ENCODE peak calls at places on chromosomes 11 and 22, in five cellular contexts. Q is transverse colon, T is PC-3, F is fibroblast of mammary gland, L is body of pancreas. C is an unnamed sample.

GRCh38 chr11:112885744-112886706 is 75.2 kb upstream of the NCAM1 start:
- DNase-seq in F (no peak), Q (no peak), L (no peak), T (no peak), C (no peak)

GRCh38 chr11:95898782-95899181 is 25.1 kb downstream of the MTMR2 start:
- DNase-seq in Q (no peak), T (no peak), L (no peak), F (no peak), C (no peak)

GRCh38 chr11:60870276-60870675 is 2.9 kb downstream of the ZP1 start:
- DNase-seq in Q (no peak), L (peak), T (no peak), F (no peak), C (no peak)

GRCh38 chr11:95248666-95249467 is 17.9 kb upstream of the SESN3 start:
- DNase-seq in F (no peak), T (no peak), Q (no peak), L (no peak), C (peak)

GRCh38 chr11:19921976-19922688 is 209.5 kb downstream of the NAV2 start:
- DNase-seq in L (no peak), T (no peak), Q (no peak), F (no peak), C (no peak)

GRCh38 chr11:61567286-61568061 is 13.4 kb downstream of the SYT7 start:
- DNase-seq in T (peak), F (peak), Q (peak), L (peak), C (peak)

GRCh38 chr11:118343981-118344521 is at the start of gene CD3G:
- DNase-seq in L (no peak), Q (peak), F (no peak), T (no peak), C (no peak)

GRCh38 chr22:48528221-48528915 is 1299.3 kb downstream of the BRD1 start:
- DNase-seq in Q (no peak), L (no peak), T (no peak), F (no peak), C (no peak)

GRCh38 chr11:128500488-128500887 is 86.9 kb downstream of the ETS1 start:
- DNase-seq in F (peak), L (no peak), T (no peak), Q (no peak), C (no peak)

GRCh38 chr22:25508161-25508560 is 56.3 kb upstream of the GRK3 start:
- DNase-seq in T (no peak), L (no peak), Q (no peak), F (no peak), C (no peak)

GRCh38 chr11:115613986-115614625 is 109.9 kb upstream of the CADM1 start:
- DNase-seq in F (peak), T (peak), L (no peak), Q (no peak), C (no peak)

GRCh38 chr11:14414470-14415461 is 55.8 kb upstream of the RRAS2 start:
- DNase-seq in T (no peak), Q (no peak), F (peak), L (no peak), C (peak)

GRCh38 chr22:17167486-17167885 is 8.4 kb upstream of the HDHD5 start:
- DNase-seq in F (no peak), Q (no peak), T (no peak), L (peak), C (no peak)

GRCh38 chr11:126484266-126484665 is 128.8 kb downstream of the ST3GAL4 start:
- DNase-seq in Q (no peak), L (no peak), F (peak), T (peak), C (no peak)

GRCh38 chr11:108435066-108435465 is 32.3 kb downstream of the C11orf65 start:
- DNase-seq in F (no peak), T (no peak), Q (no peak), L (no peak), C (no peak)

GRCh38 chr11:75160328-75160757 is 9.4 kb downstream of the SLCO2B1 start:
- DNase-seq in L (peak), T (no peak), Q (no peak), F (no peak), C (no peak)

GRCh38 chr11:94304559-94304958 is at the start of gene IZUMO1R:
- DNase-seq in F (no peak), L (no peak), T (no peak), Q (no peak), C (no peak)

GRCh38 chr11:65391007-65391406 is 4.6 kb downstream of the FRMD8 start:
- DNase-seq in L (no peak), Q (no peak), T (no peak), F (peak), C (no peak)

GRCh38 chr11:34209809-34210208 is 104.4 kb downstream of the NAT10 start:
- DNase-seq in Q (no peak), T (no peak), F (no peak), L (no peak), C (no peak)

GRCh38 chr22:30948930-30949342 is 19.6 kb downstream of the MORC2 start:
- DNase-seq in F (peak), Q (no peak), L (no peak), T (no peak), C (no peak)

GRCh38 chr11:58905716-58906547 is 33.4 kb upstream of the GLYATL1 start:
- DNase-seq in F (peak), T (peak), L (peak), Q (peak), C (no peak)

GRCh38 chr11:119100246-119100959 is 1.2 kb downstream of the DPAGT1 start:
- DNase-seq in L (peak), Q (no peak), T (peak), F (peak), C (no peak)

GRCh38 chr11:59923813-59924212 is 14.4 kb upstream of the OOSP1 start:
- DNase-seq in L (no peak), Q (no peak), F (no peak), T (no peak), C (no peak)

GRCh38 chr11:113817162-113817561 is 37.6 kb downstream of the CLDN25 start:
- DNase-seq in F (no peak), Q (no peak), T (no peak), L (no peak), C (no peak)

GRCh38 chr22:30541979-30542810 is 4.3 kb downstream of the SEC14L6 start:
- DNase-seq in T (no peak), Q (no peak), F (no peak), L (peak), C (no peak)

GRCh38 chr11:64842366-64842759 is 2.1 kb downstream of the CDC42BPG start:
- DNase-seq in F (no peak), L (no peak), T (peak), Q (no peak), C (no peak)

GRCh38 chr22:21917206-21917958 is 35.3 kb downstream of the PPM1F start:
- DNase-seq in Q (no peak), L (peak), F (no peak), T (no peak), C (no peak)

GRCh38 chr11:65041206-65042035 is at the start of gene SAC3D1:
- DNase-seq in Q (peak), T (peak), L (peak), F (peak), C (no peak)

GRCh38 chr11:111694851-111695250 is 71.3 kb downstream of the PPP2R1B start:
- DNase-seq in T (no peak), L (no peak), Q (no peak), F (peak), C (no peak)

GRCh38 chr11:111565111-111565720 is 24.7 kb downstream of the LAYN start:
- DNase-seq in T (peak), F (peak), Q (peak), L (peak), C (no peak)

GRCh38 chr22:35023692-35024363 is 42.1 kb upstream of the ISX start:
- DNase-seq in L (peak), F (peak), Q (peak), T (peak), C (peak)

GRCh38 chr22:40043793-40044101 is 49.0 kb downstream of the FAM83F start:
- DNase-seq in T (no peak), L (no peak), F (no peak), Q (no peak), C (no peak)

GRCh38 chr11:45500457-45500856 is 165.0 kb downstream of the CHST1 start:
- DNase-seq in L (no peak), T (no peak), F (no peak), Q (no peak), C (no peak)

GRCh38 chr11:62048101-62048500 is 75.7 kb upstream of the INCENP start:
- DNase-seq in Q (no peak), L (no peak), T (peak), F (peak), C (no peak)

GRCh38 chr11:71948314-71949027 is 19.6 kb downstream of the RNF121 start:
- DNase-seq in F (no peak), Q (peak), L (peak), T (no peak), C (no peak)

GRCh38 chr11:89420981-89421380 is 70.2 kb downstream of the NOX4 start:
- DNase-seq in L (no peak), T (no peak), Q (no peak), F (no peak), C (no peak)

GRCh38 chr22:31337178-31337577 is 9.0 kb downstream of the PATZ1 start:
- DNase-seq in Q (no peak), L (no peak), T (peak), F (peak), C (no peak)

GRCh38 chr22:23533771-23534191 is 46.3 kb downstream of the IGLL1 start:
- DNase-seq in L (no peak), T (no peak), F (no peak), Q (no peak), C (no peak)

GRCh38 chr11:8263769-8264410 is at the start of gene LMO1:
- DNase-seq in F (peak), L (peak), Q (peak), T (peak), C (peak)

GRCh38 chr11:66408488-66409214 is 12.2 kb upstream of the NPAS4 start:
- DNase-seq in Q (peak), L (peak), F (peak), T (peak), C (peak)

DNA sequence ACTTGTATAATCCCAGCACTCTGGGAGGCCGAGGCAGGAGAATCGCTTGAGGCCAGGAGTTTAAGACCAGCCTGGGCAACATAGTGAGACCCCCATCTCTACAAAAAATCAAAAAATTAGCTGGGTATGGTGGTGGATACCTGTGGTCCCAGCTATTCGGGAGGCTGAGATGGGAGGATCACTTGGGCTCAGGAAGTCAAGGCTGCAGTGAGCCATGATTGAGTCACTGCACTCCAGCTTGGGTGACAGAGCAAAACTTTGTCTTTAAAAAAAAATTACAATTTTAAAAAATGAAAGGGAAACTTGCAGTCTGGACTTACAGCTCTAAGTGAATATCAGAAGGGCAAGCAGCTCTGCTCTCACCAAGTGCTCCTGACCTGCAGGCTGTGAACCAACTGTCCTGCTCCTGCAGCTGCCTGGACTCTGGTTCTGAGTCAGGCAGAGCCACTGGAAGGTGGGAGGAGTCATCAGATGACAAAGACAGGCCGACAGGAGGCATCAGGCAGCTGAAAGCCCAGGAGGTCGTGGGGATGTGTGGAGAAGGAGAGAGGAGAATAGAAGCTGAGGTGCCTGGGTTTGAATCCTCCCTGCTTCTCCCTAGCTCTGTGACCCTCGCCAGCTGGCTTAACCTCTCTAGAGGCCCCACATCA is 9.6 kb downstream of the SMTNL1 start:
- DNase-seq in T (peak), L (no peak), F (peak), Q (no peak), C (no peak)
- TF ChIP-seq CTCF in T (peak), L (no peak), F (peak), Q (no peak), C (peak)

DNA sequence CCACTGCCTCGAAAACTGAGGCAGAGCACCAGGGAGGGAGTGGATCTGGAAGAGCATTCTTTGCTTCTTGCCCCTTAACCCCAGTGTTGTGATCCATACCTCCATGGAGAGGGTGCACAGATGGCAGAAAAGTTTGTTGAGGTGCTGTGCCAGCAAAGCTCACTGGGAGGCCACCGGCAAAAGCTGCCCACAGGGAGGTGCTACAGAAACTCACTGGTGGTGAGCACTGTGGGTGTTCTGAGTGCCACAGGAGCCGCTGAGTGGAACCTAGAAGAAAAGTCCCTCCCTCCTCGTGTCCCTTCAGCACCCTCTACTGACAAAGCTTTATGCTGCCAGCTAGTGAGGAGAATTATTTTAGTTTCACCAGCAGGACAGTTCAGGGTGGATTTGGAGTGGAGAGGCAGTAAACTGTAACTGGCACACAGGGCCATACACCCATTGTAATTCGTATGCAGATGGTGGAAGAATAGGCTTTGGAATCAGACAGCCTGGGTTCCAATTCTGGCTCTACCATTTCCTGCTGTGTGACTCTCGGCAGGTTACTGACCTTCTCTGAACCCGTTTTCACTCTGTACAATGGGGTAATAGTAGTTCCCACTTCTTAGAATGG is 84.6 kb downstream of the SWAP70 start:
- DNase-seq in Q (peak), F (peak), L (peak), T (peak), C (peak)
- TF ChIP-seq CTCF in Q (peak), F (peak), L (peak), T (peak), C (peak)

DNA sequence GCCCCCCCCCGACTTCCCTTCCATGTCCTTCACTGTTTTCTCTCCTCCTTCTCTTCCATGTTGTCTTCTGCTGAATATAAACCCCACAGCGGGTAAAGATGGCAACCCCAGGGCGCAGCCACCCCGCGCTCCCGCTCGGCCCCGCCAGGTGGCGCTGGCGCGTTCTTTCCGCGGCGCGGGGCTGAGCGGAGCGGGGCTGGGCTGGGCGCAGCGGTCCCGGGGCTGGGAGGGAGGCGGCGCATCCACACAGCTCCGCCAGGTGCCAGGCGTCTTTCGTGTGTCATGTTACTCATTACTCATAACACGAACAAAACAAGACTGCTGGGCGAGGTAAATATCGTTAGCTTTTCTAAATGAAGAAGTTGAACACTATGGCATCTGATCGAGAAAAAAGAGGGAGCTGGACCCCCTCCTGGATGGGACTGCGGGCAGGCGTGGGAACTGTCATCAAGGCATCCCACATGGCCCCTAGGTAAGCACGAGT is 321.2 kb downstream of the NTM start:
- DNase-seq in T (peak), F (peak), Q (no peak), L (peak), C (peak)
- TF ChIP-seq CTCF in T (peak), F (peak), Q (no peak), L (peak), C (peak)

DNA sequence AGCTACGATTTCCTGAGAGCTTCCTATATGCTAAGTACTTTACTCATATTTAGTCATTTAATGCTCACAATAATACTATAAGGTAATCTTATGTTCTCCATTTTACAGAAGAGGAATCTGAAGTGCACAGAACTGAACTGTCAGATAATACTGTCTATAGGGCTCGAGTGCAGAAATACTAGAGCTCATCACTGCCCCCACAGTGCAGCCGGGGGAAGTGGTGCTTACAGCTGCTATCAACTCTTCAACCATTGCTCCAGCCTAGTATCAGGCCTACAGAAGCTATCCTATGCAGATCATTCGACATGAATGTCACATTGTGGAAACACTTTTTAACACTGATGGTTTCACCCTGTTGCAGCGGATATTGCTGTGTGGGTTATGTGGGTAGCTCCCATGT is 929.9 kb downstream of the NTM start:
- DNase-seq in Q (no peak), T (peak), L (no peak), F (no peak), C (no peak)
- TF ChIP-seq CTCF in Q (no peak), T (peak), L (no peak), F (no peak), C (peak)

GRCh38 chr22:19704355-19705015 is 9.8 kb upstream of the SEPTIN5 start:
- DNase-seq in T (no peak), Q (no peak), F (no peak), L (no peak), C (no peak)

GRCh38 chr22:19703869-19704268 is 10.4 kb upstream of the SEPTIN5 start:
- DNase-seq in T (no peak), L (no peak), Q (no peak), F (no peak), C (no peak)

GRCh38 chr22:19707347-19708322 is 6.7 kb upstream of the SEPTIN5 start:
- DNase-seq in L (no peak), T (no peak), F (no peak), Q (no peak), C (no peak)

GRCh38 chr22:19706661-19707151 is 7.6 kb upstream of the SEPTIN5 start:
- DNase-seq in Q (no peak), F (no peak), L (no peak), T (no peak), C (no peak)

GRCh38 chr22:19705181-19705934 is 8.9 kb upstream of the SEPTIN5 start:
- DNase-seq in L (no peak), T (no peak), F (no peak), Q (no peak), C (no peak)
- TF ChIP-seq CTCF in L (no peak), T (peak), F (no peak), Q (no peak), C (no peak)

GRCh38 chr11:25737071-25737675 is 594.8 kb upstream of the ANO3 start:
- DNase-seq in L (no peak), Q (no peak), T (no peak), F (no peak), C (no peak)

GRCh38 chr11:25734592-25735211 is 597.2 kb upstream of the ANO3 start:
- DNase-seq in F (peak), L (no peak), T (peak), Q (no peak), C (no peak)

GRCh38 chr11:25733777-25734176 is 598.2 kb upstream of the ANO3 start:
- DNase-seq in L (no peak), Q (no peak), F (no peak), T (peak), C (no peak)
- TF ChIP-seq CTCF in L (no peak), Q (no peak), F (no peak), T (peak), C (no peak)

GRCh38 chr11:109791337-109791736 is 301.9 kb upstream of the ZC3H12C start:
- DNase-seq in T (no peak), Q (no peak), F (no peak), L (no peak), C (no peak)
- TF ChIP-seq CTCF in T (no peak), Q (no peak), F (no peak), L (no peak), C (no peak)

GRCh38 chr11:18802381-18803257 is 11.0 kb upstream of the PTPN5 start:
- DNase-seq in F (peak), L (peak), Q (peak), T (peak), C (no peak)
- TF ChIP-seq CTCF in F (peak), L (peak), Q (peak), T (peak), C (peak)

C was measured in GM06990.